ENCODE peak calls at places on chromosomes 11 and 22, in four cellular contexts. I is NCI-H187; P is K562; V is activated CD4-positive, CD25-positive, alpha-beta regulatory T cell treated with anti-CD3 and anti-CD28 coated beads, Interleukin-2, amount 50 U/mL, for 72 hours. B is an unnamed sample.

GRCh38 chr11:69040581-69041260 is 8.0 kb upstream of the TPCN2 start:
- DNase-seq in I (no peak), P (no peak), V (no peak), B (no peak)

GRCh38 chr11:16356057-16356750 is at the start of gene SOX6:
- DNase-seq in I (no peak), P (peak; percentile 29), V (no peak), B (no peak)

GRCh38 chr22:17106785-17107546 is 14.2 kb downstream of the TMEM121B start:
- DNase-seq in I (no peak), P (no peak), V (no peak), B (no peak)

GRCh38 chr11:14898286-14899086 is 6.5 kb upstream of the CYP2R1 start:
- DNase-seq in I (no peak), P (no peak), V (no peak), B (no peak)

GRCh38 chr11:69700278-69701140 is 3.3 kb downstream of the FGF19 start:
- DNase-seq in I (no peak), P (peak; percentile 78), V (no peak), B (no peak)

GRCh38 chr11:117586392-117586791 is 210.6 kb downstream of the DSCAML1 start:
- DNase-seq in I (no peak), P (no peak), V (no peak), B (no peak)

GRCh38 chr11:124791626-124792341 is 8.4 kb downstream of the MSANTD2 start:
- DNase-seq in I (no peak), P (no peak), V (no peak), B (no peak)

GRCh38 chr11:133950874-133951483 is 5.8 kb downstream of the IGSF9B start:
- DNase-seq in I (no peak), P (no peak), V (no peak), B (no peak)

GRCh38 chr22:30116362-30117117 is 36.3 kb downstream of the HORMAD2 start:
- DNase-seq in I (no peak), P (no peak), V (no peak), B (no peak)

GRCh38 chr11:64327338-64327737 is 9.4 kb downstream of the PRDX5 start:
- DNase-seq in I (no peak), P (no peak), V (no peak), B (no peak)

GRCh38 chr22:31637938-31638618 is 23.9 kb downstream of the PISD start:
- DNase-seq in I (no peak), P (peak; percentile 5), V (no peak), B (no peak)

GRCh38 chr11:9561279-9561982 is 12.0 kb upstream of the WEE1 start:
- DNase-seq in I (no peak), P (no peak), V (no peak), B (no peak)

GRCh38 chr11:13053255-13053917 is 44.3 kb downstream of the RASSF10 start:
- DNase-seq in I (no peak), P (no peak), V (no peak), B (no peak)

GRCh38 chr11:17431139-17431538 is 42.7 kb upstream of the KCNJ11 start:
- DNase-seq in I (no peak), P (no peak), V (no peak), B (no peak)

GRCh38 chr11:115222218-115222862 is 281.9 kb downstream of the CADM1 start:
- DNase-seq in I (no peak), P (peak; percentile 3), V (no peak), B (peak; percentile 36)

GRCh38 chr11:28461846-28462245 is 353.7 kb downstream of the METTL15 start:
- DNase-seq in I (no peak), P (no peak), V (no peak), B (no peak)

GRCh38 chr22:38162881-38163843 is 18.5 kb downstream of the PLA2G6 start:
- DNase-seq in I (no peak), P (no peak), V (no peak), B (no peak)

GRCh38 chr11:111378773-111379499 is at the start of gene POU2AF1:
- DNase-seq in I (no peak), P (no peak), V (peak; percentile 60), B (no peak)

GRCh38 chr11:93740031-93740801 is 1.1 kb downstream of the TAF1D start:
- DNase-seq in I (no peak), P (no peak), V (no peak), B (no peak)

GRCh38 chr11:17734418-17734911 is at the start of gene KCNC1:
- DNase-seq in I (peak; percentile 21), P (peak; percentile 21), V (peak; percentile 27), B (no peak)

GRCh38 chr11:93059074-93059957 is 89.9 kb downstream of the MTNR1B start:
- DNase-seq in I (peak; percentile 45), P (no peak), V (no peak), B (no peak)

GRCh38 chr11:109865558-109866186 is 227.5 kb upstream of the ZC3H12C start:
- DNase-seq in I (no peak), P (no peak), V (no peak), B (peak; percentile 35)

GRCh38 chr11:121236115-121237001 is 56.2 kb upstream of the SC5D start:
- DNase-seq in I (no peak), P (no peak), V (no peak), B (no peak)

GRCh38 chr11:69444381-69445130 is 36.9 kb upstream of the LINC01488 start:
- DNase-seq in I (no peak), P (peak; percentile 90), V (no peak), B (no peak)

GRCh38 chr11:64799925-64800632 is 2.9 kb downstream of the MAP4K2 start:
- DNase-seq in I (no peak), P (peak; percentile 31), V (no peak), B (no peak)